ENCODE peak calls at places on chromosome 18, in eight cellular contexts. Y is ovary, U is A549, A is transverse colon, X is colonic mucosa, D is HCT116, B is astrocyte of the spinal cord, V is breast epithelium. F is an unnamed sample.

GRCh38 chr18:6096747-6097146 is 201.4 kb upstream of the TMEM200C start:
- DNase-seq in B (no peak), D (no peak), Y (no peak), U (no peak), A (no peak), V (no peak), X (no peak), F (no peak)

GRCh38 chr18:24075731-24076130 is 61.2 kb downstream of the TTC39C start:
- DNase-seq in D (peak), A (no peak), V (no peak), B (no peak), X (no peak), Y (no peak), U (no peak), F (no peak)

GRCh38 chr18:2923464-2923863 is 76.7 kb downstream of the EMILIN2 start:
- DNase-seq in D (no peak), Y (no peak), A (no peak), U (no peak), B (no peak), X (no peak), V (no peak), F (no peak)

GRCh38 chr18:58624011-58624410 is 4.9 kb downstream of the ALPK2 start:
- DNase-seq in A (no peak), B (peak), D (no peak), V (no peak), Y (no peak), X (no peak), U (no peak), F (no peak)

GRCh38 chr18:27750014-27750413 is 426.9 kb downstream of the CDH2 start:
- DNase-seq in B (peak), V (no peak), D (peak), Y (no peak), X (peak), A (no peak), U (no peak), F (peak)

GRCh38 chr18:70380915-70381896 is 92.4 kb downstream of the SOCS6 start:
- DNase-seq in Y (no peak), D (no peak), X (peak), A (peak), U (no peak), V (peak), B (no peak), F (no peak)

GRCh38 chr18:37987901-37988300 is 422.3 kb upstream of the CELF4 start:
- DNase-seq in Y (no peak), A (no peak), B (no peak), V (no peak), D (no peak), X (no peak), U (no peak), F (no peak)

GRCh38 chr18:24771300-24771699 is 310.9 kb downstream of the HRH4 start:
- DNase-seq in A (no peak), X (no peak), V (no peak), D (no peak), Y (no peak), B (no peak), U (no peak), F (no peak)

GRCh38 chr18:5998907-5999306 is 103.6 kb upstream of the TMEM200C start:
- DNase-seq in A (no peak), B (no peak), Y (no peak), U (no peak), D (no peak), V (no peak), X (no peak), F (no peak)

GRCh38 chr18:62187543-62188378 is 706 bp downstream of the RELCH start:
- DNase-seq in Y (peak), X (peak), B (peak), A (peak), V (no peak), U (no peak), D (no peak), F (no peak)
- TF ChIP-seq CTCF in Y (no peak), X (no peak), B (no peak), A (peak), V (no peak), U (no peak), D (no peak), F (no peak)

GRCh38 chr18:11944786-11945185 is 36.5 kb upstream of the IMPA2 start:
- DNase-seq in B (no peak), D (no peak), X (no peak), A (no peak), U (no peak), Y (no peak), V (no peak), F (no peak)

GRCh38 chr18:11947214-11948119 is 33.8 kb upstream of the IMPA2 start:
- DNase-seq in V (peak), A (peak), U (no peak), Y (peak), X (peak), D (peak), B (peak), F (peak)

GRCh38 chr18:11948852-11949523 is 32.3 kb upstream of the IMPA2 start:
- DNase-seq in X (no peak), B (peak), A (no peak), V (no peak), D (no peak), Y (no peak), U (no peak), F (no peak)

GRCh38 chr18:11950824-11951223 is 30.5 kb upstream of the IMPA2 start:
- DNase-seq in X (no peak), D (no peak), V (no peak), U (no peak), B (no peak), A (no peak), Y (no peak), F (no peak)

DNA sequence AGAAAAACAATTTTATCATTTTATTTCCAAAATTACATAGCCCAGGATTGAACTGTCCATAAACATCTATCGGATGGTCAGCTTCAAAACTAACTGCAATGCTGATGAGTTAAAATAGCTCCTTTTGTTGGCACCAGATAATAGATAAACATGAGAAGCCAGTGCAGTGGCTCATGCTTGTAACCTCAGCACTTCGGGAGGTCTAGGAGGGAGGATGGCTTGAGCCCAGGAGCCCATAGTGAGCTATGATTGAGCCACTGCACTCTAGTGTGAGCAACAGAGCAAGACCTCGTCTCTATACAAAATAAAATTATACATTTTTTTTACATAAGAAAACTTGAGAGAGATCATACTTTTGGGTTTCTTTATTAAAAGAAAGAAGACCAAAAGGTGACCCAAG is 34.6 kb upstream of the IMPA2 start:
- DNase-seq in Y (peak), A (no peak), D (no peak), U (no peak), V (no peak), B (peak), X (no peak), F (no peak)
- H3K4me3 ChIP-seq in Y (peak), A (no peak), D (peak), U (peak), V (peak), B (no peak), X (peak), F (peak)

GRCh38 chr18:65082907-65083306 is 667.9 kb upstream of the CDH7 start:
- DNase-seq in X (no peak), D (no peak), U (no peak), B (no peak), A (no peak), Y (no peak), V (no peak), F (no peak)
- TF ChIP-seq CTCF in X (no peak), D (no peak), U (no peak), B (no peak), A (no peak), Y (no peak), V (no peak), F (no peak)

GRCh38 chr18:57437433-57437781 is 2.2 kb downstream of the ONECUT2 start:
- DNase-seq in V (no peak), A (no peak), Y (no peak), U (no peak), X (no peak), B (no peak), D (no peak), F (no peak)

GRCh38 chr18:57436193-57436964 is 1.2 kb downstream of the ONECUT2 start:
- DNase-seq in U (no peak), A (no peak), X (no peak), V (no peak), B (no peak), Y (no peak), D (no peak), F (no peak)

GRCh38 chr18:57437782-57438668 is 2.9 kb downstream of the ONECUT2 start:
- DNase-seq in V (no peak), U (peak), Y (no peak), D (peak), A (peak), X (peak), B (no peak), F (peak)

GRCh38 chr18:57435851-57436192 is 648 bp downstream of the ONECUT2 start:
- DNase-seq in A (no peak), V (no peak), D (no peak), B (no peak), X (no peak), Y (no peak), U (no peak), F (no peak)

DNA sequence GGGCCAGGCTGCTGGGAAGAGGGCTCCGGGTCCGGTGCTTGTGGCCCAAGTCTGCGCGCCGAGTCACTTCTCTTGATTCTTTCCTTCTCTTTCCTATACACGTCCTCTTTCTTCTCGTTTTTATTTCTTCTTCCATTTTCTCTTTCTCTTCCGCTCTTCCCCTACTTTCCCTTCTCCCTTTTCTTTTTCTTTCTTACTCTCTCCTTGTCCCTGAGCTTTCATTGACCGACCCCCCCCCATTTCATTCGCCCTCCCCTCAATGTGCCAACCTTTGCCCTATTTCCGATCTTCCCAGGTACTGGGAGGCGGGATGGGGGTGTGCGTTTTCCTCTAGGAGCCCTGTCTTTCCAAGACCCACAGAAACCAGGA is 1.8 kb downstream of the ONECUT2 start:
- DNase-seq in V (no peak), B (no peak), U (no peak), X (no peak), Y (no peak), A (no peak), D (no peak), F (no peak)
- H3K4me3 ChIP-seq in V (no peak), B (no peak), U (peak), X (no peak), Y (no peak), A (no peak), D (no peak), F (no peak)

DNA sequence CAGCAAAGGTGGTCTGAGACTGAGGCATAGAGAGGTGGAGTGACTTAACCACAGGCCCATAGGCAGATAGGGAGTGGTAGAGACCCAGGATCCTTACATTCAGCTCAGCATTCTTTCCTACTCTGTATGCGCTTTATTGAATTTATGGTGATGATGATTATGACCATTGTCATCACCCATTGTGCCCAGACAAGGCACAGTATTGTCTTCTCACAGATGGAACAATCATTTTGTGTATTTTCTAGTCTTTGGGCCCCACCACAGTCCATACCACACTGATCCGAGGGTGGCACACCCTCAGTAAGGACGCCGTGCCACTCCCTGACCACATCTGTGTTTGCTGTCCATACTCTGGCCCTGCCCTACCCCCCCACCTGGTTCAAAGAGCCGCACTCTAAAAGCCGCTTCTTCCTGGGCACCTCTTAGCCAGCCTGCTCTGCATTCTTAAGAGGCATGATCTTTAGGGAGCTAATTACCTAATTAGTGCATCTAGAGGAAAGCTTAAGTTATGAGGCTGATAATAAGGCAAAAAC is 179.6 kb upstream of the SMAD2 start:
- DNase-seq in Y (no peak), B (no peak), A (no peak), U (no peak), D (no peak), X (no peak), V (no peak), F (no peak)
- TF ChIP-seq CTCF in Y (no peak), B (no peak), A (no peak), U (no peak), D (no peak), X (no peak), V (no peak), F (no peak)

GRCh38 chr18:45724591-45724990 is 610 bp downstream of the SLC14A1 start:
- DNase-seq in X (no peak), B (no peak), U (no peak), D (no peak), A (no peak), V (no peak), Y (no peak), F (no peak)

GRCh38 chr18:45722899-45723298 is 1.1 kb upstream of the SLC14A1 start:
- DNase-seq in Y (no peak), D (peak), U (peak), X (peak), B (peak), A (peak), V (peak), F (peak)

GRCh38 chr18:45726603-45727002 is 2.6 kb downstream of the SLC14A1 start:
- DNase-seq in Y (no peak), V (no peak), D (no peak), A (no peak), X (no peak), B (no peak), U (no peak), F (no peak)

GRCh38 chr18:45727068-45727467 is 3.1 kb downstream of the SLC14A1 start:
- DNase-seq in B (no peak), D (no peak), A (no peak), V (no peak), U (no peak), X (no peak), Y (no peak), F (no peak)

GRCh38 chr18:45723921-45724320 is at the start of gene SLC14A1:
- DNase-seq in U (no peak), Y (no peak), B (no peak), V (no peak), D (no peak), X (no peak), A (no peak), F (no peak)
- H3K4me3 ChIP-seq in U (no peak), Y (no peak), B (peak), V (no peak), D (no peak), X (no peak), A (no peak), F (no peak)

DNA sequence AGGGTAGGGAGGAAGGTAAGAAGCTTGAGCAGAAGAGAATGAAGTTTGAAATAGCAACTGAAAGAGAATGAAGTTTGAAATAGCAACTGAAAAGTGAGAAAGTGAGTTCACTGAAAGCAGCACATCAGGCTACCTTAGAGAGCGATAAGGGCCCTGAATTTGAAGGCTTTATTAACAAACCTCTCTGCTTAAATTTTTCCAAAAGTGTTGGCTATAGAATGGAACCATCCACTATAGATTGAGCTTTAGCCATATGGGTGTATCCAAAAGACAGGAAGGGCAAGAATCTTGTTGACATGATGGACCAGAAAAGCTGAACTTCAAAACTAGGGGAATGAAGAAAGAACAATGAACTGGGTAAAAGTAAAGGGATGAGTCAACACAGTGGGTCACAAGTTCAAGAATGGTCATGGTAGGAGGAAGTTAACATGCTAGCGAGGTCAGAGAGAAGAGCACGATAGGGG is 122.5 kb downstream of the ASXL3 start:
- DNase-seq in V (no peak), A (no peak), U (no peak), D (no peak), X (no peak), Y (no peak), B (no peak), F (no peak)
- TF ChIP-seq CTCF in V (no peak), A (no peak), U (no peak), D (no peak), X (no peak), Y (no peak), B (no peak), F (no peak)

DNA sequence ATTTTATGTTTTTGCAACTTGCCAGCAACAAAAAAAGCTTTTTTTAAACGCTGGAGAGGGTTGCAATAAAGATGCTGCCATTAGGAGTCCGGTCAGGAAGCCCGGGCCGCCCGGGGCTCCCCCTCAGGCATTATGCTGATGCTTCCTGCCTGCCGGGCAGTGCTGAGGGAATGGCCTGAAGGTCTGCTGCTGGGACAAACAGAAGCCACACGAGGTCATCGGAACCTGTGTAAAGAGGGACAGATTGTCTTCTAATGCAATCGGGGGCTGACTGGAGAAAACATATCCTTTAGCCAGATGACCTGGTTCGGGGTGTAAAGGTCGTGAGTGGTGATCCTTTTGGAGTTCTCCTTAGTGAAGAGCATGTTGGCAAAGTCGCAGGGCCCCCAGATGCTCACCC is 2.3 kb downstream of the IMPA2 start:
- DNase-seq in A (peak), V (no peak), X (no peak), B (no peak), U (no peak), Y (no peak), D (no peak), F (no peak)
- H3K4me3 ChIP-seq in A (no peak), V (no peak), X (no peak), B (no peak), U (peak), Y (no peak), D (no peak), F (no peak)

F was measured in HFF-Myc.